ENCODE peak calls at places on chromosome 1, in eight cellular contexts. Y is omental fat pad; J is EL; T is mammary epithelial cell; R is A172; I is GM12865; D is activated CD4-positive, alpha-beta T cell treated with anti-CD3 and anti-CD28 coated beads, Interleukin-2, amount 50 U/mL, for 4 hours; A is EH. U is an unnamed sample.

GRCh38 chr1:230270185-230270939 is 155.8 kb downstream of the PGBD5 start:
- DNase-seq in Y (no peak), J (no peak), T (no peak), R (peak; percentile 47), I (peak; percentile 67), D (no peak), A (peak; percentile 28), U (no peak)

GRCh38 chr1:9823943-9824701 is at the start of gene CLSTN1:
- DNase-seq in Y (no peak), J (peak; percentile 89), T (peak; percentile 76), R (peak; percentile 29), I (peak; percentile 93), D (peak; percentile 89), A (peak; percentile 86), U (peak; percentile 99)

GRCh38 chr1:67250051-67250653 is 57.5 kb upstream of the IL12RB2 start:
- DNase-seq in Y (no peak), J (no peak), T (no peak), R (no peak), I (no peak), D (no peak), A (no peak), U (no peak)

GRCh38 chr1:193786996-193787546 is 600.7 kb upstream of the B3GALT2 start:
- DNase-seq in Y (no peak), J (no peak), T (no peak), R (no peak), I (no peak), D (no peak), A (no peak), U (no peak)

GRCh38 chr1:163166886-163167555 is 35.7 kb downstream of the RGS5 start:
- DNase-seq in Y (no peak), J (peak; percentile 40), T (no peak), R (peak; percentile 44), I (no peak), D (no peak), A (peak; percentile 47), U (no peak)

GRCh38 chr1:56547977-56548376 is 31.4 kb downstream of the PLPP3 start:
- DNase-seq in Y (no peak), J (no peak), T (no peak), R (no peak), I (no peak), D (no peak), A (no peak), U (no peak)

GRCh38 chr1:68201546-68202238 is 30.6 kb downstream of the WLS start:
- DNase-seq in Y (no peak), J (no peak), T (no peak), R (no peak), I (no peak), D (no peak), A (peak; percentile 27), U (no peak)

GRCh38 chr1:231338270-231339128 is at the start of gene SPRTN:
- DNase-seq in Y (no peak), J (peak; percentile 12), T (peak; percentile 11), R (peak; percentile 10), I (peak; percentile 3), D (no peak), A (peak; percentile 25), U (peak; percentile 95)

GRCh38 chr1:154812911-154813816 is 56.9 kb downstream of the KCNN3 start:
- DNase-seq in Y (no peak), J (peak; percentile 69), T (peak; percentile 81), R (no peak), I (no peak), D (no peak), A (peak; percentile 65), U (peak; percentile 69)

GRCh38 chr1:26993237-26994019 is at the start of gene TRNP1:
- DNase-seq in Y (no peak), J (peak; percentile 82), T (peak; percentile 78), R (peak; percentile 66), I (peak; percentile 72), D (peak; percentile 63), A (peak; percentile 78), U (peak; percentile 94)

GRCh38 chr1:98386675-98387440 is 274.7 kb upstream of the SNX7 start:
- DNase-seq in Y (no peak), J (no peak), T (no peak), R (no peak), I (no peak), D (no peak), A (no peak), U (no peak)

GRCh38 chr1:86146566-86146965 is 10.0 kb downstream of the COL24A1 start:
- DNase-seq in Y (no peak), J (no peak), T (no peak), R (no peak), I (no peak), D (no peak), A (no peak), U (no peak)

GRCh38 chr1:244049969-244050834 is 881 bp upstream of the ZBTB18 start:
- DNase-seq in Y (no peak), J (no peak), T (no peak), R (no peak), I (peak; percentile 51), D (no peak), A (no peak), U (no peak)

GRCh38 chr1:58249729-58250586 is 296.6 kb downstream of the OMA1 start:
- DNase-seq in Y (no peak), J (peak; percentile 50), T (peak; percentile 46), R (no peak), I (peak; percentile 37), D (no peak), A (peak; percentile 64), U (peak; percentile 73)

GRCh38 chr1:159339517-159339916 is 37.4 kb downstream of the FCER1A start:
- DNase-seq in Y (no peak), J (peak; percentile 87), T (no peak), R (peak; percentile 3), I (no peak), D (no peak), A (peak; percentile 3), U (no peak)

GRCh38 chr1:22535399-22535798 is 27.9 kb upstream of the EPHA8 start:
- DNase-seq in Y (no peak), J (no peak), T (no peak), R (no peak), I (no peak), D (no peak), A (no peak), U (no peak)

GRCh38 chr1:240967070-240967724 is 355.2 kb upstream of the GREM2 start:
- DNase-seq in Y (no peak), J (peak; percentile 21), T (no peak), R (peak; percentile 43), I (no peak), D (no peak), A (peak; percentile 35), U (peak; percentile 22)

GRCh38 chr1:52593495-52593894 is 8.7 kb upstream of the GPX7 start:
- DNase-seq in Y (no peak), J (no peak), T (no peak), R (no peak), I (no peak), D (no peak), A (no peak), U (no peak)

GRCh38 chr1:174039069-174039468 is 16.9 kb upstream of the RC3H1 start:
- DNase-seq in Y (no peak), J (peak; percentile 52), T (no peak), R (no peak), I (no peak), D (no peak), A (no peak), U (no peak)

GRCh38 chr1:74430496-74430895 is 81.9 kb downstream of the LRRC53 start:
- DNase-seq in Y (no peak), J (no peak), T (no peak), R (no peak), I (no peak), D (no peak), A (no peak), U (no peak)

GRCh38 chr1:8689431-8690252 is 127.8 kb downstream of the RERE start:
- DNase-seq in Y (no peak), J (no peak), T (no peak), R (no peak), I (peak; percentile 16), D (no peak), A (no peak), U (no peak)

GRCh38 chr1:22428672-22429071 is 23.0 kb upstream of the ZBTB40 start:
- DNase-seq in Y (no peak), J (peak; percentile 73), T (peak; percentile 46), R (peak; percentile 57), I (peak; percentile 53), D (no peak), A (peak; percentile 50), U (peak; percentile 74)

GRCh38 chr1:39717809-39718208 is 20.9 kb upstream of the PPIE start:
- DNase-seq in Y (no peak), J (no peak), T (no peak), R (no peak), I (no peak), D (no peak), A (no peak), U (no peak)

GRCh38 chr1:115879977-115880376 is 39.1 kb upstream of the NHLH2 start:
- DNase-seq in Y (no peak), J (no peak), T (no peak), R (no peak), I (no peak), D (no peak), A (no peak), U (peak; percentile 18)

GRCh38 chr1:172708452-172708851 is 49.5 kb downstream of the FASLG start:
- DNase-seq in Y (no peak), J (no peak), T (no peak), R (no peak), I (no peak), D (peak; percentile 45), A (no peak), U (no peak)